ENCODE peak calls at places on chromosomes 4 and X, in seven cellular contexts. L is brain microvascular endothelial cell, I is pancreas, V is heart right ventricle, R is A673, U is astrocyte of the spinal cord, B is psoas muscle. W is an unnamed sample.
A peak's percentile ranks its signal among the peaks of the same experiment; 100 is the strongest.

GRCh38 chr4:16993966-16994840 is 95.8 kb upstream of the LDB2 start:
- DNase-seq in L (no peak), I (no peak), V (no peak), R (no peak), U (no peak), B (no peak), W (no peak)

GRCh38 chr4:170259631-170260153 is 169.9 kb upstream of the AADAT start:
- DNase-seq in L (peak; percentile 92), I (peak; percentile 40), V (peak; percentile 10), R (peak; percentile 95), U (peak; percentile 86), B (peak; percentile 16), W (peak; percentile 98)

GRCh38 chr4:170093978-170094377 is 4.2 kb upstream of the AADAT start:
- DNase-seq in L (no peak), I (no peak), V (no peak), R (no peak), U (no peak), B (no peak), W (no peak)

GRCh38 chrX:39665830-39666518 is 431.8 kb downstream of the BCOR start:
- DNase-seq in L (no peak), I (no peak), V (no peak), R (no peak), U (peak; percentile 12), B (no peak), W (no peak)

GRCh38 chrX:37287741-37288424 is 61.3 kb upstream of the PRRG1 start:
- DNase-seq in L (no peak), I (no peak), V (no peak), R (no peak), U (no peak), B (no peak), W (no peak)

GRCh38 chr4:110275871-110276270 is 77.5 kb upstream of the ELOVL6 start:
- DNase-seq in L (no peak), I (no peak), V (no peak), R (no peak), U (peak; percentile 52), B (no peak), W (peak; percentile 56)

GRCh38 chr4:26150948-26151347 is 169.9 kb upstream of the RBPJ start:
- DNase-seq in L (no peak), I (no peak), V (no peak), R (no peak), U (no peak), B (no peak), W (no peak)

GRCh38 chr4:153141238-153141637 is 63.0 kb upstream of the TRIM2 start:
- DNase-seq in L (no peak), I (no peak), V (no peak), R (no peak), U (no peak), B (no peak), W (no peak)

GRCh38 chr4:121554377-121554776 is 142.4 kb downstream of the ANXA5 start:
- DNase-seq in L (no peak), I (no peak), V (no peak), R (no peak), U (no peak), B (no peak), W (no peak)

GRCh38 chr4:133146574-133147198 is 2.4 kb upstream of the PCDH10 start:
- DNase-seq in L (peak; percentile 53), I (no peak), V (peak; percentile 13), R (peak; percentile 79), U (peak; percentile 75), B (no peak), W (peak; percentile 76)

GRCh38 chr4:168183717-168184571 is 91.6 kb downstream of the ANXA10 start:
- DNase-seq in L (no peak), I (no peak), V (no peak), R (peak; percentile 51), U (peak; percentile 55), B (no peak), W (peak; percentile 69)

GRCh38 chrX:50853399-50853798 is 39.4 kb upstream of the SHROOM4 start:
- DNase-seq in L (no peak), I (no peak), V (no peak), R (no peak), U (no peak), B (no peak), W (no peak)

GRCh38 chr4:113384600-113384999 is 335.1 kb downstream of the ANK2 start:
- DNase-seq in L (no peak), I (no peak), V (no peak), R (peak; percentile 87), U (peak; percentile 74), B (no peak), W (peak; percentile 30)

GRCh38 chrX:68660746-68661145 is 13.3 kb downstream of the STARD8 start:
- DNase-seq in L (no peak), I (no peak), V (no peak), R (no peak), U (no peak), B (no peak), W (no peak)

GRCh38 chr4:49036528-49036927 is 50.5 kb downstream of the CWH43 start:
- DNase-seq in L (no peak), I (no peak), V (no peak), R (no peak), U (no peak), B (no peak), W (no peak)

GRCh38 chrX:41384041-41384705 is 50.2 kb downstream of the DDX3X start:
- DNase-seq in L (peak; percentile 78), I (peak; percentile 42), V (peak; percentile 59), R (peak; percentile 22), U (peak; percentile 58), B (peak; percentile 49), W (peak; percentile 86)

GRCh38 chrX:134173541-134174272 is 63.3 kb upstream of the CCDC160 start:
- DNase-seq in L (no peak), I (no peak), V (no peak), R (no peak), U (no peak), B (no peak), W (no peak)

GRCh38 chr4:52713456-52713937 is 37.7 kb downstream of the ERVMER34-1 start:
- DNase-seq in L (no peak), I (no peak), V (no peak), R (no peak), U (no peak), B (no peak), W (peak; percentile 13)

GRCh38 chr4:98226396-98226795 is 34.8 kb upstream of the RAP1GDS1 start:
- DNase-seq in L (no peak), I (peak; percentile 17), V (no peak), R (no peak), U (no peak), B (no peak), W (no peak)

GRCh38 chrX:8738588-8739189 is 6.8 kb upstream of the ANOS1 start:
- DNase-seq in L (no peak), I (no peak), V (no peak), R (peak; percentile 65), U (peak; percentile 51), B (peak; percentile 39), W (peak; percentile 61)

GRCh38 chr4:15729910-15730533 is 27.2 kb downstream of the BST1 start:
- DNase-seq in L (peak; percentile 40), I (no peak), V (no peak), R (peak; percentile 62), U (peak; percentile 51), B (no peak), W (peak; percentile 74)

GRCh38 chr4:73869130-73870055 is at the start of gene CXCL1:
- DNase-seq in L (no peak), I (peak; percentile 47), V (peak; percentile 56), R (no peak), U (peak; percentile 50), B (peak; percentile 36), W (peak; percentile 78)
- TF ChIP-seq CTCF in L (no peak), I (no peak), V (no peak), R (no peak), U (peak; percentile 24), B (no peak), W (no peak)

GRCh38 chr4:2796261-2797187 is 3.6 kb downstream of the SH3BP2 start:
- DNase-seq in L (no peak), I (peak; percentile 96), V (no peak), R (no peak), U (peak; percentile 64), B (peak; percentile 12), W (peak; percentile 53)

GRCh38 chr4:2799444-2799911 is 6.6 kb downstream of the SH3BP2 start:
- DNase-seq in L (no peak), I (peak; percentile 11), V (peak; percentile 23), R (no peak), U (no peak), B (peak; percentile 17), W (no peak)

GRCh38 chr4:2797188-2797544 is 4.3 kb downstream of the SH3BP2 start:
- DNase-seq in L (no peak), I (peak; percentile 26), V (no peak), R (no peak), U (no peak), B (no peak), W (no peak)

GRCh38 chr4:2798399-2799301 is 5.8 kb downstream of the SH3BP2 start:
- DNase-seq in L (no peak), I (peak; percentile 40), V (peak; percentile 71), R (no peak), U (no peak), B (peak; percentile 63), W (peak; percentile 42)

GRCh38 chr4:2797545-2798305 is 4.8 kb downstream of the SH3BP2 start:
- DNase-seq in L (no peak), I (peak; percentile 86), V (peak; percentile 63), R (no peak), U (no peak), B (peak; percentile 11), W (no peak)
- H3K4me3 ChIP-seq in L (no peak overlapping the region), I (no peak overlapping the region), V (no peak overlapping the region), R (no peak overlapping the region), U (no peak overlapping the region), B (peak overlapping the region; percentile 13), W (no peak overlapping the region)

GRCh38 chr4:37666625-37667071 is 19.5 kb downstream of the RELL1 start:
- DNase-seq in L (peak; percentile 86), I (no peak), V (no peak), R (no peak), U (peak; percentile 86), B (peak; percentile 50), W (peak; percentile 88)
- TF ChIP-seq CTCF in L (peak; percentile 56), I (no peak), V (no peak), R (no peak), U (peak; percentile 14), B (peak; percentile 28), W (peak; percentile 32)

DNA sequence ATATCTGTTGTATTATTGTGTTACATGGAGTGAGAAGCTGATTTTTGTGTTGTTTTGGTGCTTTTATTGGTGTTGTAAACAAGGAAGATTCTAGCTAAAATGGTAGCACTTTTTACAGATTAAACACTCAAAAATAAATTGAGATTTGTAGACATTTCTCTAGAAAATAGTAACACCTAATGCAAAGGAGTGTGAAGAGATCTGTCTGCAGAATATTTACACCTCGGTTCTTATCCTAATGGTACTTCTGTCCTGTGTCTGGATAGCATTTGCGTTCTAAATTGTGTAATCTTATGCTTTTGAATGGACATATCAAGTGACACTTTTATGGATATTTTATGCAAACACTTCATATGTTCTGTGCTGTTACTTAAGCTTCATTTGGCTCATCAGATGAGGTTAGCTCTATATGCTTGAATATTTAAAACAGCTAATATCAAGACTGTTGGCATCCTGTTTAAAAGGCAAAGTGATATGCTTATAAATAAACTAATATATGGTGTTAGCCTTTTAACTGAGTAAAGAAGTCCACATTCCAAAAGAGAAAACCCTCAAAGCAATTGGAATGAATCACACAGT is 6.0 kb downstream of the PCDH7 start:
- DNase-seq in L (no peak), I (no peak), V (no peak), R (peak; percentile 59), U (no peak), B (no peak), W (no peak)
- H3K4me3 ChIP-seq in L (no peak overlapping the region), I (no peak overlapping the region), V (no peak overlapping the region), R (peak overlapping the region; percentile 93), U (no peak overlapping the region), B (no peak overlapping the region), W (no peak overlapping the region)

GRCh38 chrX:116841290-116841689 is 378.5 kb upstream of the CT83 start:
- DNase-seq in L (no peak), I (no peak), V (no peak), R (no peak), U (no peak), B (no peak), W (no peak)
- TF ChIP-seq CTCF in L (no peak), I (no peak), V (no peak), R (no peak), U (no peak), B (no peak), W (no peak)

W was measured in choroid plexus epithelial cell.